ENCODE peak calls at places on chromosomes 4 and X, in six cellular contexts. N is pancreas, B is RWPE2, G is A549, P is GM23248, F is mesendoderm. D is an unnamed sample.
A peak's percentile ranks its signal among the peaks of the same experiment; 100 is the strongest.

GRCh38 chrX:129738466-129739308 is at the start of gene XPNPEP2:
- DNase-seq in N (no peak), B (no peak), G (no peak), P (peak; percentile 51), F (peak; percentile 48), D (no peak)

GRCh38 chr4:37967749-37968148 is 7.6 kb downstream of the PTTG2 start:
- DNase-seq in N (no peak), B (no peak), G (no peak), P (no peak), F (no peak), D (no peak)

GRCh38 chr4:89379541-89380035 is 72.0 kb upstream of the GPRIN3 start:
- DNase-seq in N (no peak), B (no peak), G (no peak), P (no peak), F (no peak), D (no peak)

GRCh38 chrX:39152106-39152649 is 350.9 kb downstream of the MID1IP1 start:
- DNase-seq in N (peak; percentile 52), B (no peak), G (peak; percentile 14), P (peak; percentile 22), F (peak; percentile 90), D (peak; percentile 61)

GRCh38 chr4:130210871-130211270 is 1114.9 kb downstream of the C4orf33 start:
- DNase-seq in N (no peak), B (no peak), G (peak; percentile 35), P (peak; percentile 21), F (no peak), D (no peak)

GRCh38 chr4:61958591-61958990 is 758.5 kb downstream of the ADGRL3 start:
- DNase-seq in N (no peak), B (no peak), G (no peak), P (no peak), F (peak; percentile 97), D (no peak)

GRCh38 chrX:10577863-10578262 is 42.5 kb downstream of the MID1 start:
- DNase-seq in N (no peak), B (no peak), G (no peak), P (peak; percentile 11), F (no peak), D (no peak)

GRCh38 chr4:135371137-135371536 is 1169.5 kb upstream of the PABPC4L start:
- DNase-seq in N (peak; percentile 35), B (no peak), G (no peak), P (no peak), F (peak; percentile 46), D (peak; percentile 39)

GRCh38 chrX:46444011-46444410 is 101.2 kb downstream of the ZNF674 start:
- DNase-seq in N (no peak), B (no peak), G (peak; percentile 34), P (peak; percentile 86), F (peak; percentile 84), D (no peak)

GRCh38 chr4:179626687-179627086 is 2184.4 kb upstream of the AGA start:
- DNase-seq in N (no peak), B (no peak), G (peak; percentile 0), P (no peak), F (peak; percentile 71), D (no peak)

GRCh38 chr4:147136783-147137182 is 191.1 kb upstream of the TTC29 start:
- DNase-seq in N (no peak), B (no peak), G (no peak), P (no peak), F (no peak), D (no peak)

GRCh38 chr4:114494257-114494803 is 104.3 kb upstream of the UGT8 start:
- DNase-seq in N (no peak), B (no peak), G (no peak), P (no peak), F (peak; percentile 45), D (no peak)

GRCh38 chr4:144970597-144970996 is 127.4 kb downstream of the ANAPC10 start:
- DNase-seq in N (no peak), B (no peak), G (no peak), P (no peak), F (no peak), D (no peak)

GRCh38 chr4:94648699-94649098 is 109.1 kb upstream of the BMPR1B start:
- DNase-seq in N (no peak), B (no peak), G (no peak), P (no peak), F (no peak), D (no peak)

GRCh38 chrX:72060196-72060974 is 71.3 kb downstream of the RTL5 start:
- DNase-seq in N (no peak), B (no peak), G (peak; percentile 18), P (peak; percentile 21), F (peak; percentile 79), D (no peak)

DNA sequence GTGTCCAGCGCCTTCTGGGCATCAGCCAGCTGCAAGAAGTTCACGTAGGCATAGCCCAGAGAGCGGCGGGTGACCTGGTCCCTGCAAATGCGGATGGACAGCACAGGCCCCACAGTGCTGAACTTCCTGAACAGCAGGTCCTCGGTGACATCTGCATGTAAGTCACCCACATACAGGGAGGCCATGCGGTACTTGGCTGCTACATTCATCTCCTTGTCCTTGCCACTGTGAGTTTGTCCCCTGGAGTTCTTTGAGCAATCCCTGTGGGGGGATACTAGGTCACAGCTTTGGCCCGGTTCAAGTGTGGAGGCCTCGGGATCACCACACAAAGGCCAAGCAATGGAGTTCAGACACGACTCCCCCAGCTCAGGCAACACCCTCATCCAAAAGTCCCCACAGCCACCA is 776 bp downstream of the PABPC4L start:
- DNase-seq in N (no peak), B (no peak), G (no peak), P (no peak), F (no peak), D (no peak)
- H3K27ac ChIP-seq in N (no peak overlapping the region), B (no peak overlapping the region), G (peak overlapping the region; percentile 34), P (no peak overlapping the region), F (no peak overlapping the region), D (no peak overlapping the region)

DNA sequence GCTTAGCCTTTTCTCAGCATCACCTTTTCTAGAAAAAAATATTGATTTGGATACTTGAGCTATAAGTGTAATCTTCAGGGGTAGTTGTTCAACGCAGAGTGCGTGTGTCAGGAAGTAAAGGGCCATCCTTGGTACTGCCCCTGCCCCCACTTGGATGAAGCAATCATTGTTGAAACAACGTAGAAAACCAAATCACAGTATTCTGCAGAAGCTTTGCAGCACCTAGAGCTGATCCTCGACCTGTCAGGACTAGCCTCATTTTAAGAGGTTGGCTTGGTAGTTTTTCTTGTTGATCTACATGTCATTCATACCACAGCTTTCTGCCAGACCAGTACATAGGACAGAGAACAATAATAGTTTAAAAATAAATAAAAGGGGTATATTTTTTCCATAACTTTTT is 65.3 kb upstream of the MYOZ2 start:
- DNase-seq in N (no peak), B (peak; percentile 61), G (no peak), P (no peak), F (no peak), D (no peak)
- H3K4me3 ChIP-seq in N (no peak overlapping the region), B (no peak overlapping the region), G (no peak overlapping the region), P (no peak overlapping the region), F (no peak overlapping the region), D (no peak overlapping the region)

GRCh38 chr4:73607375-73608026 is 12.7 kb downstream of the RASSF6 start:
- DNase-seq in N (no peak), B (no peak), G (peak; percentile 29), P (no peak), F (no peak), D (no peak)

GRCh38 chr4:73606465-73606974 is 13.7 kb downstream of the RASSF6 start:
- DNase-seq in N (no peak), B (no peak), G (no peak), P (no peak), F (no peak), D (no peak)

GRCh38 chr4:73600917-73601316 is 19.3 kb downstream of the RASSF6 start:
- DNase-seq in N (no peak), B (no peak), G (no peak), P (no peak), F (no peak), D (no peak)

GRCh38 chr4:73603307-73603710 is 16.9 kb downstream of the RASSF6 start:
- DNase-seq in N (peak; percentile 51), B (no peak), G (peak; percentile 86), P (no peak), F (no peak), D (no peak)

DNA sequence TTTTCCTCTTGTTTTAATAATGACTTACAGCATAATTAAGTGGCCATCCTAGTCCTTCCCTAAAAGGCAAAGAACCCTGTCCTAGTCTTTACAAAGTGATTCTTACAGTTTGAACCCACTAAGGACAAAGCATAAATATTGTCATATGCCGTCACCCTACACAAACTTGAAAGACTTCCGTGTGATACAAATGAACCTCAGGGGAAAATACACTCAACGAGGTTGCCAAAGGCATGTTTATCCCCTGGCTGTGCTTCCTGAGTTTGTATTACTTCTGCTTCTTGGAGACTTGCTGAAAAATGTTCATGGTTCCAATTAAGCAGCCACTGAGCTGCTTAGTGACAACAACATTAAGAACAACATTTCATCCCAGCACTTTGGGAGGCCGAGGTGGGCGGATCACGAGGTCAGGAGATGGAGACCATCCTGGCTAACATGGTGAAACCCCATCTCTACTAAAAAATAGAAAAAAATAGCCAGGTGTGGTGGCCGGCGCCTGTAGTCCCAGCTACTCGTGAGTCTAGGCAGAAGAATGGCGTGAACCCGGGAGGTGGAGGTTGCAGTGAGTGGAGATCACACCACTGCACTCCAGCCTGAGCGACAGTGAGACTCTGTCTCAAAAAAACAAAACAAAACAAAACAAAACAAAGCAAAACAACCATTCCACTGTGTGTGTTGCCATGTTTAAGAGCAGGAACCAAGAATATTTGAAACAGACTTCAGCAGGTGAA is 16.2 kb downstream of the RASSF6 start:
- DNase-seq in N (no peak), B (no peak), G (peak; percentile 44), P (no peak), F (no peak), D (no peak)
- H3K27ac ChIP-seq in N (peak overlapping the region; percentile 88), B (no peak overlapping the region), G (peak overlapping the region; percentile 93), P (no peak overlapping the region), F (no peak overlapping the region), D (no peak overlapping the region)

GRCh38 chr4:139977838-139978604 is 176.0 kb downstream of the MAML3 start:
- DNase-seq in N (no peak), B (no peak), G (no peak), P (no peak), F (no peak), D (no peak)
- H3K4me3 ChIP-seq in N (no peak overlapping the region), B (no peak overlapping the region), G (no peak overlapping the region), P (no peak overlapping the region), F (no peak overlapping the region), D (no peak overlapping the region)